ENCODE peak calls at places on chromosomes 7 and 10, in five cellular contexts. F, P, B, E and K are unnamed samples.

GRCh38 chr7:116354546-116355422 is 144.4 kb downstream of the TES start:
- DNase-seq in E (peak; percentile 96), P (no peak), B (peak; percentile 66), F (peak; percentile 12), K (peak; percentile 98)

GRCh38 chr10:91247360-91248111 is 27.1 kb downstream of the PCGF5 start:
- DNase-seq in P (no peak), E (no peak), F (no peak), B (peak; percentile 47), K (no peak)

GRCh38 chr7:40716052-40716451 is 581.2 kb downstream of the SUGCT start:
- DNase-seq in B (no peak), E (no peak), P (no peak), F (no peak), K (no peak)

GRCh38 chr10:123269675-123270074 is 115.5 kb downstream of the BUB3 start:
- DNase-seq in B (no peak), P (no peak), E (no peak), F (no peak), K (no peak)

GRCh38 chr7:107703872-107704271 is 40.1 kb upstream of the CBLL1 start:
- DNase-seq in P (no peak), B (no peak), E (no peak), F (no peak), K (no peak)

GRCh38 chr10:88992945-88993537 is 2.4 kb downstream of the FAS start:
- DNase-seq in P (no peak), E (no peak), F (no peak), B (no peak), K (no peak)

GRCh38 chr10:57775250-57775649 is 492.4 kb downstream of the IPMK start:
- DNase-seq in E (no peak), F (no peak), P (no peak), B (no peak), K (no peak)

GRCh38 chr7:17474724-17475344 is 176.4 kb downstream of the AHR start:
- DNase-seq in P (no peak), B (peak; percentile 12), E (no peak), F (peak; percentile 17), K (no peak)

GRCh38 chr10:11742009-11742778 is at the start of gene ECHDC3:
- DNase-seq in P (peak; percentile 84), B (peak; percentile 74), E (no peak), F (no peak), K (no peak)

GRCh38 chr10:114045071-114045737 is 1.5 kb downstream of the ADRB1 start:
- DNase-seq in P (peak; percentile 70), B (no peak), E (no peak), F (no peak), K (no peak)

GRCh38 chr7:111852081-111852480 is 289.8 kb upstream of the IMMP2L start:
- DNase-seq in F (no peak), B (no peak), E (no peak), P (no peak), K (no peak)

GRCh38 chr7:147670759-147671158 is 919.8 kb upstream of the C7orf33 start:
- DNase-seq in F (no peak), E (no peak), B (no peak), P (no peak), K (no peak)

GRCh38 chr10:53430127-53430891 is 657.7 kb upstream of the MBL2 start:
- DNase-seq in B (no peak), P (no peak), F (no peak), E (no peak), K (no peak)

GRCh38 chr7:74003609-74004008 is 24.4 kb upstream of the ELN start:
- DNase-seq in F (no peak), E (peak; percentile 56), P (no peak), B (no peak), K (no peak)

GRCh38 chr7:74000489-74001149 is 27.4 kb upstream of the ELN start:
- DNase-seq in F (no peak), E (no peak), P (no peak), B (no peak), K (no peak)

GRCh38 chr7:74001150-74001494 is 26.9 kb upstream of the ELN start:
- DNase-seq in B (no peak), F (no peak), P (no peak), E (no peak), K (no peak)

GRCh38 chr7:74002474-74003017 is 25.4 kb upstream of the ELN start:
- DNase-seq in E (peak; percentile 58), F (no peak), B (no peak), P (no peak), K (no peak)

GRCh38 chr7:73999664-74000420 is 28.1 kb upstream of the ELN start:
- DNase-seq in E (no peak), B (no peak), F (no peak), P (no peak), K (no peak)
- TF ChIP-seq POLR2AphosphoS5 in E (no peak), B (no peak), F (no peak), P (no peak), K (no peak)

DNA sequence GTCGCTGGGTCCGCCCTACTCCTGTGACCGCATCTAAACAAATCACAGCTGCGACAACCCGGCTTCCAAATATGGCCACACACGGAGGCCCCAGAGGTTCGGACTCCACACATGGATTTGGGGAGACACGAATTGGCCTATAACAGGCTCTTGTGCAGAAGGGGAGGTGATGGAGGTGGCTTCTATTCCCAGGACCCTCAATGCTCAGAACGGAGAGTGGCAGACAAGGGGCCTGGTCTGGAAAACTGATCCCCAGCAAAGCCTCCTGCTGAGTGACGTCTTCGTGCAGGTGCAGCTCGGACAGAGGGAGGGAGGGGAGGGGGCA is 90.2 kb downstream of the FOXL3 start:
- DNase-seq in E (no peak), P (peak; percentile 55), B (no peak), F (no peak), K (no peak)
- H3K9ac ChIP-seq in E (no peak overlapping the region), P (no peak overlapping the region), B (no peak overlapping the region), F (no peak overlapping the region), K (no peak overlapping the region)

DNA sequence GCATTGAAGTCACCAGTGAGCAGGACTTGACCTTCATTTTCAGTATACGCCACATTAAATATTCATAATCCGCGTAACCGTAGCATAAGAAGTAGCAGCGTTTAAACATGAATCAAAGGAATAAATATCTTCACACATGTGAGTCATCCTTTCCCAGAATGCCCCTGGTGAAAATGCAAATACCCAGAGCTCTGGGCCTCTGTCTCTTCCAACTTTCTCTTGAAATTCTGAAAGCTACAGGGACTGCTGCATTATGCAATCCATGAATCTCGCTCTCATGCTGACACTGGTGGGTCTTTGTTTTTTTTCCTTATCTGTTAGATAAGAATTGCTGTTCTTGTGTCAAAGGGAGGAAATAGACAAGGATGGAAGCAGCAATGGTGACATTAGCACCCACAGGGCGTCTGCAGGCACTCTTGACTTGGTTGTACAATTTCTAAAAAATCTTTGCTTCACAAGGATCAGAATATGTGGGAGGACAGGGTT is 390.5 kb downstream of the KCNMA1 start:
- DNase-seq in E (no peak), B (no peak), P (no peak), F (peak; percentile 31), K (peak; percentile 42)
- TF ChIP-seq POLR2AphosphoS5 in E (no peak), B (no peak), P (no peak), F (no peak), K (no peak)

GRCh38 chr10:132546567-132547420 is 9.2 kb downstream of the INPP5A start:
- DNase-seq in P (no peak), F (no peak), E (no peak), B (no peak), K (no peak)

GRCh38 chr10:132545659-132546367 is 8.2 kb downstream of the INPP5A start:
- DNase-seq in F (no peak), E (no peak), P (no peak), B (no peak), K (no peak)

GRCh38 chr10:132543916-132544743 is 6.5 kb downstream of the INPP5A start:
- DNase-seq in F (no peak), P (no peak), B (no peak), E (no peak), K (no peak)

GRCh38 chr10:132542819-132543218 is 5.2 kb downstream of the INPP5A start:
- DNase-seq in P (no peak), E (no peak), B (no peak), F (no peak), K (no peak)

GRCh38 chr10:132544744-132545658 is 7.4 kb downstream of the INPP5A start:
- DNase-seq in F (no peak), E (no peak), P (no peak), B (peak; percentile 40), K (no peak)
- H3K9ac ChIP-seq in F (no peak overlapping the region), E (no peak overlapping the region), P (no peak overlapping the region), B (no peak overlapping the region), K (no peak overlapping the region)

GRCh38 chr10:4545077-4545476 is 280.9 kb upstream of the AKR1E2 start:
- DNase-seq in E (no peak), P (no peak), B (no peak), F (no peak), K (no peak)
- TF ChIP-seq POLR2AphosphoS5 in E (no peak), P (no peak), B (no peak), F (no peak), K (no peak)

GRCh38 chr7:105228555-105228954 is 160.2 kb downstream of the SRPK2 start:
- DNase-seq in F (no peak), B (no peak), P (peak; percentile 72), E (no peak), K (no peak)

GRCh38 chr7:105222953-105223352 is 165.8 kb downstream of the SRPK2 start:
- DNase-seq in E (no peak), B (no peak), P (no peak), F (no peak), K (no peak)

GRCh38 chr7:105229641-105230040 is 159.1 kb downstream of the SRPK2 start:
- DNase-seq in P (no peak), E (no peak), B (no peak), F (no peak), K (no peak)

GRCh38 chr7:105227391-105227790 is 161.3 kb downstream of the SRPK2 start:
- DNase-seq in B (no peak), F (no peak), E (no peak), P (no peak), K (no peak)

DNA sequence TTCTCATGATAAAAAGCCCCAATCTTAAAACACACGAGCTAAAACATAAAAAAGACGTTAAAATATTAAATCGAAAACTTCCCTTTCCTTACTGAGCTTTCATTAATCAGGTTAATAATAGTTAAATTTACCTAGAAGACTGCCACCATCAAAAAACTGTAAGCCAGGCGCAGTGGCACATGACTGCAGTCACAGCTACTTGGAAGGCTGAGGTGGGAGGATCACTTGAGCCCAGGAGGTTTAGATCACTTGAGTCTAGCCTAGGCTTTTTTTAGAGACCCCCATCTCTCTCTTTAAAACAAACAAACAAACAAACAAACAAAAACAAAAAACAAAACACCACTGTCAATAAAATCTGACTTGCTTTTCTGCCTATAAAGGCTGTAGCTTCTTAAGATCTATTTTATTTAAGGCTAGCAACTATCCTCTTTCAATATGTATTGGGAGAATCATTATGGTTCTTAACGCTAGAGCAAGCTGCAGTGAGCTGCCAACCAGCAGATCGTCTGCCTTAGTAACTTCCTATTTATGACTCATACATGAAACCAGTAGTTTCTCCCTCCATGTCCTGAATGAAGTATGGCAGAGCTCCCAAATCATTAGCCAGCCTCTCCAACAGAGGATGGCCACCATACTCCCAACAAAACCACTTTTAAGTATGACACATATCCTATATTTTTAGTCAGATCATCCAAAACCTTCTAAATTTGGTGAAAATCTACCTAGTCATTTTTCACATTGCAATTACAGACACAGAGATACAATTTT is 163.7 kb downstream of the SRPK2 start:
- DNase-seq in E (peak; percentile 70), F (no peak), P (no peak), B (peak; percentile 73), K (no peak)
- H3K9ac ChIP-seq in E (peak overlapping the region; percentile 38), F (no peak overlapping the region), P (no peak overlapping the region), B (peak overlapping the region; percentile 6), K (no peak overlapping the region)